ENCODE peak calls at places on chromosome 9, in eight cellular contexts. One of them, this sample, is unnamed.
A peak's percentile ranks its signal among the peaks of the same experiment; 100 is the strongest.

GRCh38 chr9:116756995-116757394 is 69.9 kb downstream of the TRIM32 start:
- DNase-seq in NCI-H2029: no peak
- DNase-seq in kidney tubule cell: no peak
- DNase-seq in brain pericyte: no peak
- DNase-seq in HEK293T: no peak
- DNase-seq in SW 1271: no peak
- DNase-seq in nephron progenitor cell: no peak
- DNase-seq in central memory CD4-positive, alpha-beta T cell: no peak
- DNase-seq in this sample: no peak

GRCh38 chr9:93827545-93828330 is 127.4 kb downstream of the BARX1 start:
- DNase-seq in central memory CD4-positive, alpha-beta T cell: peak; percentile 2
- DNase-seq in SW 1271: peak; percentile 15
- DNase-seq in kidney tubule cell: peak; percentile 63
- DNase-seq in HEK293T: peak; percentile 89
- DNase-seq in nephron progenitor cell: peak; percentile 79
- DNase-seq in NCI-H2029: no peak
- DNase-seq in brain pericyte: no peak
- DNase-seq in this sample: peak; percentile 34

GRCh38 chr9:121689461-121690157 is 38.2 kb downstream of the DAB2IP start:
- DNase-seq in brain pericyte: no peak
- DNase-seq in HEK293T: no peak
- DNase-seq in nephron progenitor cell: no peak
- DNase-seq in kidney tubule cell: no peak
- DNase-seq in SW 1271: no peak
- DNase-seq in NCI-H2029: no peak
- DNase-seq in central memory CD4-positive, alpha-beta T cell: no peak
- DNase-seq in this sample: no peak

GRCh38 chr9:96021616-96022444 is 146.3 kb downstream of the ERCC6L2 start:
- DNase-seq in central memory CD4-positive, alpha-beta T cell: no peak
- DNase-seq in nephron progenitor cell: peak; percentile 46
- DNase-seq in SW 1271: no peak
- DNase-seq in NCI-H2029: no peak
- DNase-seq in HEK293T: no peak
- DNase-seq in kidney tubule cell: no peak
- DNase-seq in brain pericyte: no peak
- DNase-seq in this sample: no peak

GRCh38 chr9:34732886-34733285 is 22.9 kb upstream of the CCL21 start:
- DNase-seq in nephron progenitor cell: no peak
- DNase-seq in HEK293T: no peak
- DNase-seq in NCI-H2029: no peak
- DNase-seq in central memory CD4-positive, alpha-beta T cell: no peak
- DNase-seq in brain pericyte: no peak
- DNase-seq in kidney tubule cell: no peak
- DNase-seq in SW 1271: no peak
- DNase-seq in this sample: no peak

GRCh38 chr9:7879551-7880245 is 80.1 kb upstream of the DMAC1 start:
- DNase-seq in nephron progenitor cell: peak; percentile 34
- DNase-seq in SW 1271: no peak
- DNase-seq in central memory CD4-positive, alpha-beta T cell: peak; percentile 4
- DNase-seq in NCI-H2029: no peak
- DNase-seq in kidney tubule cell: peak; percentile 97
- DNase-seq in brain pericyte: no peak
- DNase-seq in HEK293T: no peak
- DNase-seq in this sample: no peak

GRCh38 chr9:6894135-6894534 is 136.4 kb downstream of the KDM4C start:
- DNase-seq in nephron progenitor cell: no peak
- DNase-seq in NCI-H2029: no peak
- DNase-seq in SW 1271: no peak
- DNase-seq in brain pericyte: no peak
- DNase-seq in HEK293T: no peak
- DNase-seq in central memory CD4-positive, alpha-beta T cell: no peak
- DNase-seq in kidney tubule cell: no peak
- DNase-seq in this sample: no peak

GRCh38 chr9:109781541-109782197 is 1.7 kb downstream of the PALM2AKAP2 start:
- DNase-seq in brain pericyte: no peak
- DNase-seq in NCI-H2029: no peak
- DNase-seq in HEK293T: no peak
- DNase-seq in SW 1271: no peak
- DNase-seq in central memory CD4-positive, alpha-beta T cell: no peak
- DNase-seq in nephron progenitor cell: no peak
- DNase-seq in kidney tubule cell: no peak
- DNase-seq in this sample: peak; percentile 24